ENCODE peak calls at places on chromosomes 1 and 21, in nine cellular contexts. F, P, H, S, Y, U, C, D and A are unnamed samples.

GRCh38 chr1:157724537-157725213 is 24.1 kb upstream of the FCRL3 start:
- DNase-seq in F (no peak), P (no peak), H (no peak), S (no peak), Y (no peak), U (no peak), C (no peak), D (no peak), A (no peak)

GRCh38 chr1:226181996-226182714 is 4.4 kb downstream of the ACBD3 start:
- DNase-seq in F (peak; percentile 87), P (peak; percentile 46), H (peak; percentile 82), S (peak; percentile 68), Y (no peak), U (no peak), C (no peak), D (no peak), A (peak; percentile 41)

GRCh38 chr1:167755568-167756145 is 33.9 kb downstream of the MPZL1 start:
- DNase-seq in F (no peak), P (no peak), H (no peak), S (no peak), Y (no peak), U (no peak), C (no peak), D (no peak), A (no peak)

GRCh38 chr21:16514316-16514715 is 784.5 kb downstream of the USP25 start:
- DNase-seq in F (peak; percentile 44), P (no peak), H (no peak), S (no peak), Y (no peak), U (no peak), C (no peak), D (no peak), A (peak; percentile 50)

GRCh38 chr1:43978551-43979260 is at the start of gene B4GALT2:
- DNase-seq in F (peak; percentile 30), P (peak; percentile 62), H (peak; percentile 68), S (no peak), Y (peak; percentile 23), U (peak; percentile 56), C (no peak), D (no peak), A (no peak)

GRCh38 chr21:14956826-14957225 is 108.0 kb downstream of the NRIP1 start:
- DNase-seq in F (peak; percentile 38), P (no peak), H (no peak), S (no peak), Y (no peak), U (no peak), C (no peak), D (no peak), A (peak; percentile 55)

GRCh38 chr1:46804926-46805325 is 6.1 kb downstream of the CYP4B1 start:
- DNase-seq in F (no peak), P (no peak), H (no peak), S (no peak), Y (no peak), U (no peak), C (no peak), D (no peak), A (no peak)

GRCh38 chr1:22350171-22350961 is 101.3 kb upstream of the ZBTB40 start:
- DNase-seq in F (no peak), P (no peak), H (no peak), S (no peak), Y (peak; percentile 18), U (peak; percentile 86), C (no peak), D (no peak), A (no peak)

GRCh38 chr1:9606458-9606857 is 17.7 kb downstream of the TMEM201 start:
- DNase-seq in F (no peak), P (no peak), H (no peak), S (no peak), Y (no peak), U (no peak), C (no peak), D (no peak), A (no peak)

GRCh38 chr1:91697322-91698260 is 188.4 kb downstream of the TGFBR3 start:
- DNase-seq in F (peak; percentile 96), P (no peak), H (no peak), S (no peak), Y (no peak), U (no peak), C (no peak), D (no peak), A (peak; percentile 22)

GRCh38 chr1:32703479-32704291 is 1.1 kb upstream of the SYNC start:
- DNase-seq in F (peak; percentile 93), P (no peak), H (peak; percentile 99), S (peak; percentile 88), Y (no peak), U (no peak), C (no peak), D (no peak), A (peak; percentile 99)

GRCh38 chr1:48552420-48552819 is 80.4 kb upstream of the SPATA6 start:
- DNase-seq in F (peak; percentile 12), P (no peak), H (peak; percentile 19), S (no peak), Y (no peak), U (peak; percentile 72), C (no peak), D (no peak), A (no peak)

GRCh38 chr1:99766378-99766800 is at the start of gene FRRS1:
- DNase-seq in F (peak; percentile 71), P (peak; percentile 75), H (peak; percentile 83), S (peak; percentile 68), Y (peak; percentile 66), U (peak; percentile 72), C (no peak), D (no peak), A (peak; percentile 74)

GRCh38 chr1:51482881-51483280 is 36.2 kb downstream of the EPS15 start:
- DNase-seq in F (no peak), P (no peak), H (no peak), S (no peak), Y (no peak), U (no peak), C (no peak), D (no peak), A (no peak)

GRCh38 chr1:34705077-34705476 is 49.8 kb upstream of the GJB5 start:
- DNase-seq in F (no peak), P (no peak), H (no peak), S (no peak), Y (no peak), U (peak; percentile 6), C (no peak), D (no peak), A (no peak)

GRCh38 chr1:230642263-230642959 is at the start of gene COG2:
- DNase-seq in F (peak; percentile 87), P (peak; percentile 95), H (peak; percentile 97), S (peak; percentile 95), Y (peak; percentile 91), U (peak; percentile 95), C (peak; percentile 98), D (peak; percentile 38), A (peak; percentile 94)

GRCh38 chr1:108149796-108150467 is 50.2 kb downstream of the SLC25A24 start:
- DNase-seq in F (no peak), P (no peak), H (no peak), S (no peak), Y (no peak), U (no peak), C (no peak), D (no peak), A (no peak)

GRCh38 chr1:118842462-118843201 is 145.5 kb downstream of the TBX15 start:
- DNase-seq in F (peak; percentile 21), P (no peak), H (peak; percentile 66), S (no peak), Y (peak; percentile 91), U (peak; percentile 91), C (no peak), D (no peak), A (no peak)

GRCh38 chr1:181021811-181022434 is 747 bp downstream of the STX6 start:
- DNase-seq in F (peak; percentile 66), P (peak; percentile 62), H (peak; percentile 86), S (peak; percentile 84), Y (peak; percentile 54), U (peak; percentile 83), C (peak; percentile 44), D (no peak), A (peak; percentile 69)

GRCh38 chr1:87120779-87121178 is 206.3 kb downstream of the HS2ST1 start:
- DNase-seq in F (no peak), P (no peak), H (no peak), S (no peak), Y (no peak), U (no peak), C (no peak), D (no peak), A (no peak)

GRCh38 chr1:240314845-240315746 is 223.4 kb downstream of the FMN2 start:
- DNase-seq in F (peak; percentile 73), P (no peak), H (no peak), S (no peak), Y (no peak), U (no peak), C (no peak), D (no peak), A (no peak)

GRCh38 chr21:21688877-21689276 is 690.7 kb downstream of the NCAM2 start:
- DNase-seq in F (peak; percentile 50), P (no peak), H (peak; percentile 1), S (no peak), Y (no peak), U (peak; percentile 46), C (no peak), D (no peak), A (peak; percentile 52)

GRCh38 chr1:48066951-48067350 is 69.8 kb upstream of the TRABD2B start:
- DNase-seq in F (no peak), P (no peak), H (no peak), S (peak; percentile 54), Y (no peak), U (peak; percentile 9), C (no peak), D (no peak), A (no peak)

GRCh38 chr21:27024971-27025370 is 58.1 kb upstream of the ADAMTS5 start:
- DNase-seq in F (no peak), P (no peak), H (no peak), S (no peak), Y (no peak), U (no peak), C (no peak), D (no peak), A (no peak)